ENCODE peak calls at places on chromosomes 1 and 21, in eight cellular contexts. Z is activated naive CD4-positive, alpha-beta T cell; C is NCI-H460; O is HEK293T; A is NCI-H1105; J is NCI-H748 treated with DMSO at 0.1 percent for 48 hours; B is myocyte; L is stimulated activated CD4-positive, alpha-beta T cell treated with anti-CD3 and anti-CD28 coated beads, TNF-alpha, amount 100 ng/mL, for 1 hour. D is an unnamed sample.

GRCh38 chr1:30029677-30030076 is 693.7 kb downstream of the MATN1 start:
- DNase-seq in B (no peak), Z (no peak), L (no peak), J (no peak), O (no peak), A (no peak), C (no peak), D (no peak)

GRCh38 chr1:115555446-115555845 is 86.3 kb upstream of the VANGL1 start:
- DNase-seq in C (no peak), O (no peak), Z (no peak), B (no peak), J (no peak), L (no peak), A (no peak), D (no peak)

GRCh38 chr1:206005761-206006160 is 2.6 kb upstream of the RAB7B start:
- DNase-seq in L (no peak), A (no peak), C (no peak), J (no peak), O (no peak), Z (no peak), B (no peak), D (no peak)

GRCh38 chr1:32977546-32978087 is 13.0 kb upstream of the RNF19B start:
- DNase-seq in L (no peak), B (no peak), C (no peak), A (no peak), Z (no peak), O (no peak), J (no peak), D (no peak)

GRCh38 chr21:25879203-25879602 is 144.4 kb downstream of the GABPA start:
- DNase-seq in A (no peak), C (no peak), B (no peak), Z (no peak), O (no peak), L (no peak), J (no peak), D (no peak)

GRCh38 chr1:87402192-87403046 is 73.7 kb downstream of the LMO4 start:
- DNase-seq in B (peak; percentile 12), O (no peak), C (no peak), L (no peak), J (no peak), A (no peak), Z (no peak), D (no peak)

GRCh38 chr1:53600486-53600885 is 138.5 kb downstream of the GLIS1 start:
- DNase-seq in B (no peak), J (no peak), C (no peak), A (no peak), Z (no peak), O (no peak), L (no peak), D (no peak)

GRCh38 chr1:109979489-109980091 is 5.0 kb upstream of the AHCYL1 start:
- DNase-seq in C (no peak), B (peak; percentile 26), O (no peak), J (no peak), Z (no peak), A (no peak), L (no peak), D (no peak)

GRCh38 chr1:234658143-234658542 is 48.2 kb upstream of the IRF2BP2 start:
- DNase-seq in B (peak; percentile 35), Z (no peak), C (no peak), A (no peak), L (no peak), J (no peak), O (no peak), D (no peak)

GRCh38 chr1:196531737-196532514 is 76.3 kb downstream of the KCNT2 start:
- DNase-seq in Z (no peak), L (no peak), J (no peak), O (no peak), A (no peak), C (no peak), B (no peak), D (no peak)

GRCh38 chr1:66944330-66945274 is 19.8 kb downstream of the MIER1 start:
- DNase-seq in A (no peak), J (no peak), O (no peak), Z (no peak), B (peak; percentile 73), C (no peak), L (no peak), D (no peak)

GRCh38 chr1:187009320-187009719 is 180.6 kb downstream of the PLA2G4A start:
- DNase-seq in B (no peak), C (no peak), J (no peak), O (no peak), L (no peak), Z (no peak), A (no peak), D (no peak)

GRCh38 chr1:1136547-1137230 is 20.8 kb upstream of the C1orf159 start:
- DNase-seq in Z (no peak), A (peak; percentile 97), B (no peak), O (no peak), L (no peak), J (peak; percentile 75), C (no peak), D (no peak)

GRCh38 chr1:238767321-238767720 is 619.0 kb upstream of the CHRM3 start:
- DNase-seq in O (no peak), A (no peak), J (no peak), Z (no peak), C (no peak), B (no peak), L (no peak), D (no peak)

GRCh38 chr1:50929376-50929958 is 30.6 kb downstream of the FAF1 start:
- DNase-seq in O (peak; percentile 12), B (peak; percentile 49), C (peak; percentile 20), A (peak; percentile 23), J (peak; percentile 23), L (no peak), Z (no peak), D (no peak)

GRCh38 chr1:59013276-59013927 is 229.6 kb upstream of the JUN start:
- DNase-seq in Z (no peak), J (no peak), C (no peak), A (no peak), L (no peak), B (peak; percentile 48), O (peak; percentile 78), D (no peak)

GRCh38 chr1:56125316-56125715 is 454.0 kb downstream of the PLPP3 start:
- DNase-seq in O (no peak), B (no peak), A (no peak), Z (no peak), C (no peak), J (no peak), L (no peak), D (no peak)

GRCh38 chr1:230744382-230744781 is 2.8 kb upstream of the CAPN9 start:
- DNase-seq in J (no peak), C (no peak), Z (no peak), A (no peak), O (no peak), L (no peak), B (peak; percentile 45), D (no peak)

GRCh38 chr1:12656575-12656974 is 12.7 kb downstream of the AADACL4 start:
- DNase-seq in A (no peak), J (no peak), B (no peak), Z (no peak), C (no peak), O (no peak), L (no peak), D (no peak)

GRCh38 chr21:33238565-33239255 is 9.0 kb downstream of the IFNAR2 start:
- DNase-seq in Z (no peak), A (no peak), O (no peak), J (no peak), L (no peak), B (no peak), C (no peak), D (no peak)

GRCh38 chr1:20291621-20292020 is 946 bp downstream of the VWA5B1 start:
- DNase-seq in O (no peak), L (no peak), C (no peak), J (no peak), A (no peak), B (no peak), Z (no peak), D (no peak)

GRCh38 chr1:23484253-23485001 is 448 bp upstream of the ASAP3 start:
- DNase-seq in J (peak; percentile 67), A (peak; percentile 86), Z (peak; percentile 91), C (peak; percentile 79), B (peak; percentile 92), O (peak; percentile 96), L (peak; percentile 81), D (peak; percentile 82)

GRCh38 chr1:17335821-17336718 is 28.1 kb downstream of the PADI4 start:
- DNase-seq in O (peak; percentile 74), A (peak; percentile 80), Z (peak; percentile 58), C (peak; percentile 38), J (peak; percentile 3), B (peak; percentile 73), L (peak; percentile 64), D (peak; percentile 24)

GRCh38 chr1:84975035-84975434 is 21.9 kb downstream of the MCOLN2 start:
- DNase-seq in J (no peak), L (no peak), O (no peak), C (no peak), B (no peak), Z (no peak), A (no peak), D (no peak)

GRCh38 chr1:9275567-9276034 is 17.1 kb upstream of the SPSB1 start:
- DNase-seq in L (peak; percentile 55), O (no peak), J (no peak), A (no peak), B (peak; percentile 99), Z (peak; percentile 13), C (peak; percentile 43), D (peak; percentile 15)

GRCh38 chr1:19043579-19044443 is 87.3 kb upstream of the IFFO2 start:
- DNase-seq in J (no peak), C (no peak), B (no peak), O (no peak), L (no peak), Z (no peak), A (no peak), D (no peak)

GRCh38 chr1:215748431-215748830 is 181.3 kb downstream of the KCTD3 start:
- DNase-seq in L (no peak), J (no peak), C (no peak), Z (no peak), O (no peak), A (no peak), B (no peak), D (no peak)

GRCh38 chr1:178683304-178683703 is 41.7 kb upstream of the RALGPS2 start:
- DNase-seq in O (no peak), B (no peak), Z (no peak), L (no peak), C (no peak), A (no peak), J (no peak), D (no peak)

GRCh38 chr1:231157311-231157710 is 4.5 kb upstream of the TRIM67 start:
- DNase-seq in O (no peak), J (no peak), L (no peak), B (no peak), Z (no peak), A (no peak), C (no peak), D (no peak)

GRCh38 chr21:46093668-46094400 is 4.1 kb upstream of the COL6A2 start:
- DNase-seq in A (no peak), C (no peak), J (no peak), Z (no peak), O (no peak), L (no peak), B (no peak), D (no peak)

D was measured in effector memory CD4-positive, alpha-beta T cell.